ENCODE peak calls at places on chromosomes 16 and 17, in five cellular contexts. O is H1, S is GM12878, X is K562, W is HepG2. D is an unnamed sample. For H3K4me1, the result is how much of the 10 kb centered on the place peaks cover.

GRCh38 chr17:9982159-9982558 is 77.1 kb upstream of the RCVRN start:
- DNase-seq in O (peak), S (no peak), X (peak), W (peak), D (peak)

GRCh38 chr17:67514998-67515397 is 137.9 kb downstream of the PITPNC1 start:
- DNase-seq in O (no peak), S (no peak), X (no peak), W (no peak), D (no peak)

GRCh38 chr16:31131841-31132271 is 3.7 kb downstream of the PRSS8 start:
- DNase-seq in O (no peak), S (no peak), X (no peak), W (no peak), D (no peak)

GRCh38 chr16:62298567-62298966 is 262.3 kb upstream of the CDH8 start:
- DNase-seq in O (no peak), S (no peak), X (no peak), W (no peak), D (no peak)

GRCh38 chr17:59802160-59802559 is 90.6 kb downstream of the TUBD1 start:
- DNase-seq in O (no peak), S (no peak), X (no peak), W (no peak), D (no peak)

GRCh38 chr17:73151888-73152633 is 12.7 kb upstream of the SSTR2 start:
- DNase-seq in O (no peak), S (no peak), X (no peak), W (peak), D (no peak)

GRCh38 chr16:29645699-29646187 is 17.3 kb upstream of the SPN start:
- DNase-seq in O (no peak), S (peak), X (peak), W (peak), D (peak)

GRCh38 chr17:13484020-13484419 is 117.7 kb downstream of the HS3ST3A1 start:
- DNase-seq in O (no peak), S (no peak), X (no peak), W (no peak), D (no peak)

GRCh38 chr16:1125471-1125870 is 27.4 kb upstream of the CACNA1H start:
- DNase-seq in O (no peak), S (no peak), X (peak), W (no peak), D (peak)

GRCh38 chr17:64092952-64093451 is 36.9 kb downstream of the ERN1 start:
- DNase-seq in O (no peak), S (no peak), X (no peak), W (peak), D (no peak)

GRCh38 chr17:57294629-57295501 is 38.5 kb downstream of the MSI2 start:
- DNase-seq in O (no peak), S (no peak), X (peak), W (peak), D (peak)

GRCh38 chr17:79808763-79809529 is 12.1 kb upstream of the CBX8 start:
- DNase-seq in O (peak), S (no peak), X (no peak), W (peak), D (peak)

GRCh38 chr16:77786448-77786847 is 1.9 kb upstream of the VAT1L start:
- DNase-seq in O (no peak), S (no peak), X (no peak), W (no peak), D (no peak)

GRCh38 chr17:74354123-74354522 is 7.5 kb downstream of the BTBD17 start:
- DNase-seq in O (peak), S (no peak), X (peak), W (peak), D (peak)

GRCh38 chr17:4534928-4535666 is 20.1 kb downstream of the MYBBP1A start:
- DNase-seq in O (peak), S (no peak), X (no peak), W (no peak), D (no peak)

GRCh38 chr16:88965411-88965810 is 11.6 kb downstream of the CBFA2T3 start:
- DNase-seq in O (no peak), S (no peak), X (no peak), W (no peak), D (no peak)

GRCh38 chr17:12666718-12667117 is 1.0 kb downstream of the MYOCD start:
- DNase-seq in O (no peak), S (no peak), X (no peak), W (no peak), D (no peak)

GRCh38 chr17:39564201-39564828 is 43.4 kb downstream of the NEUROD2 start:
- DNase-seq in O (peak), S (no peak), X (no peak), W (no peak), D (peak)

GRCh38 chr17:64498308-64499203 is 1.7 kb upstream of the POLG2 start:
- DNase-seq in O (no peak), S (no peak), X (no peak), W (no peak), D (no peak)

GRCh38 chr16:71474864-71475263 is 12.8 kb upstream of the ZNF23 start:
- DNase-seq in O (no peak), S (no peak), X (no peak), W (no peak), D (peak)

GRCh38 chr16:55488306-55488705 is 9.3 kb downstream of the MMP2 start:
- DNase-seq in O (no peak), S (no peak), X (no peak), W (no peak), D (no peak)

GRCh38 chr16:22355487-22355908 is 18.9 kb downstream of the CDR2 start:
- DNase-seq in O (no peak), S (peak), X (no peak), W (no peak), D (no peak)

GRCh38 chr16:2874584-2875362 is 8.2 kb upstream of the FLYWCH2 start:
- DNase-seq in O (peak), S (peak), X (peak), W (peak), D (peak)

GRCh38 chr17:2064980-2065785 is 10.3 kb downstream of the HIC1 start:
- DNase-seq in O (peak), S (no peak), X (peak), W (no peak), D (no peak)

GRCh38 chr16:15990902-15991301 is 41.5 kb downstream of the ABCC1 start:
- DNase-seq in O (no peak), S (no peak), X (peak), W (no peak), D (no peak)

DNA sequence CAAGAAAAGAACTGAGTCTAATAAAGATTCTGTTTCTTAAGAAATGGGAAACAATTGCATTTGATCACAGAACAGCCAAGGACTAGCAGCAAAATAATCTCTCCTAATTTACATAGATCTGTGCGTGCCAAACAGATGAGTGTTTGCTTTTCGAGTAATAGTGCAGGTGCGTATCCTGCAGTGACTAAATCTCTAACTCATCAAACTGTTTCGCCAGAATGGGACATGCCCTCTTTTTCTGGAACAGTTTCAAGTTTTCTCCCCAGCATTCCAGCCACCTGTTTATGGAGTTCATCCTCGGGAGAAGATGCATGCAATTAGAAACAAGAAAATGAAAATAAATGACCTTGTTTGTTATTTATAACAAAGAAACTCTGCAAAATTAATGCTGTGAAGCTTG is 5.7 kb upstream of the TOX3 start:
- DNase-seq in O (no peak), S (no peak), X (no peak), W (no peak), D (no peak)
- H3K4me1 ChIP-seq in O (under half), S (under half), X (under half), W (under half), D (under half)

GRCh38 chr16:11260596-11260966 is 4.6 kb upstream of the SOCS1 start:
- DNase-seq in O (no peak), S (no peak), X (no peak), W (no peak), D (no peak)

GRCh38 chr16:11259288-11259621 is 3.3 kb upstream of the SOCS1 start:
- DNase-seq in O (no peak), S (no peak), X (no peak), W (no peak), D (no peak)

GRCh38 chr16:11257131-11257938 is 1.3 kb upstream of the SOCS1 start:
- DNase-seq in O (peak), S (no peak), X (peak), W (peak), D (peak)

GRCh38 chr16:11259655-11260595 is 3.9 kb upstream of the SOCS1 start:
- DNase-seq in O (no peak), S (no peak), X (no peak), W (no peak), D (no peak)

GRCh38 chr16:11258553-11259287 is 2.7 kb upstream of the SOCS1 start:
- DNase-seq in O (no peak), S (peak), X (no peak), W (peak), D (no peak)
- TF ChIP-seq SP1 in O (no peak), S (no peak), X (no peak), W (no peak), D (no peak)

GRCh38 chr16:53089434-53090270 is 34.9 kb downstream of the CHD9 start:
- DNase-seq in O (no peak), S (no peak), X (no peak), W (peak), D (no peak)

GRCh38 chr16:53093162-53093744 is 38.5 kb downstream of the CHD9 start:
- DNase-seq in O (no peak), S (no peak), X (no peak), W (no peak), D (no peak)

GRCh38 chr16:53091508-53092211 is 36.9 kb downstream of the CHD9 start:
- DNase-seq in O (no peak), S (peak), X (no peak), W (no peak), D (no peak)

GRCh38 chr16:53090591-53091507 is 36.1 kb downstream of the CHD9 start:
- DNase-seq in O (no peak), S (peak), X (no peak), W (peak), D (no peak)

GRCh38 chr16:53090271-53090590 is 35.4 kb downstream of the CHD9 start:
- DNase-seq in O (no peak), S (no peak), X (no peak), W (no peak), D (no peak)
- TF ChIP-seq POLR2AphosphoS5 in O (no peak), S (no peak), X (no peak), W (no peak), D (no peak)

DNA sequence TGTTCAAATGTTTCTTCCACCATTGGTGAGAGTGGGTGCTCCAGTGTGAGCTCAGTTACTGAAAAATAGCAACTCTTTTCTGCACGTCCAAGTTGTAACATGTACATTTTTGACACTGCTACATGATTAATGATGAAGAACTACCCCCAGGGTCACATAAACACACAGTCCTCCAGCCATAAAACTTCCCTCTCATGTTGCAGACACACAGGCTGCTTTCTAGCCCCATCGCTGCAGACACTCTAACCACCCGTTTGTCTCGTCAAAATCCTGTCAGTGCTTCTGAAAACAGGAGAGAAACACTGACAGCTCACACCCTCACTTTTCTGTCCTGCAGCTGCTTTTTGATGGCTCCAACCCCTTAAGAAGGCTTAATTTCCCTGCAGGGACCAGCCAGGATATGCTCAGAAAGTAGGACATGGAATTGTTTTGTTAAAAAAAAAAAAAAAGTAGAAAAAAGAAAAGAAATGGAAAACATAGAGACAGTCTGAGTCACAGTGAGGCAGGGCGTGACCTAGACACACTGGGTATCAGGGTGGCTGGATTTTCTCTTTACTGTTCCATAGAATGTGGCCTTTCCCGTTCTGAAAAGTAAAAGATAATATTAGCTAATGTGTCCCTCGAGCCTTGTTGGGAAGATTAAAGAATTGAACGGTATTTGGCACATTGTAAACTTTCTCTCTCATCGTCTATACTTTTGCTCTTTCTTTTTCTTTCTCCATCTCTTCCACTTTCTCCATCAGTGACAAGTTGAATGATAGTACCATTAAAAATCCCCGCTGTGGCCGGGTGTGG is 20.7 kb upstream of the CCL5 start:
- DNase-seq in O (no peak), S (no peak), X (no peak), W (no peak), D (no peak)
- H3K4me1 ChIP-seq in O (under half), S (under half), X (under half), W (under half), D (under half)

DNA sequence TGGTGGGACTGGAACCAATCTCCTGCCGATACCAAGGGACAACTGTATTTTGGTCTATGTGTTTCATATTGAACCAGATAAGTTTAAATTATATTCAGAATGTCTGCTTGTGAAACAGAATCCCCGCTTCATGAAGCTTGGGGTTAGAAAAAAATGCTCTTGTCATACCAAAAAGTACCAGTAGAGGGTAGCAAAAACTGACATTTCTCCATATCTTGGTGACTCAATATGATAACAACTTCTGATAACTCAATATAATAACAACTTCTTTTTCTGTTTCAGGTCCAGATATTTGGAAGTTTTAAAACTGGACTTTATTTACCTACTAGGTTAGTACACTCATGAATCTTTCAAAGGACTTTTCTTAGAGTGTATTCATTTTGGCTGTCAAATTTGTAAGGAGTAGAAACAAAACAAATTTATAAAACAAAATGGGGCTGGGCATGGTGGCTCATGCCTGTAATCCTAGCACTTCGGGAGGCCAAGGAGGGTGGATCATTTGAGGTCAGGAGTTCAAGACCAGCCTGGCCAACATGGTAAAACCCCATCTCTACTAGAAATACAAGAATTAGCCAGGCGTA is 52.3 kb upstream of the ADCY7 start:
- DNase-seq in O (no peak), S (no peak), X (peak), W (peak), D (peak)
- TF ChIP-seq SP1 in O (no peak), S (no peak), X (no peak), W (no peak), D (no peak)

DNA sequence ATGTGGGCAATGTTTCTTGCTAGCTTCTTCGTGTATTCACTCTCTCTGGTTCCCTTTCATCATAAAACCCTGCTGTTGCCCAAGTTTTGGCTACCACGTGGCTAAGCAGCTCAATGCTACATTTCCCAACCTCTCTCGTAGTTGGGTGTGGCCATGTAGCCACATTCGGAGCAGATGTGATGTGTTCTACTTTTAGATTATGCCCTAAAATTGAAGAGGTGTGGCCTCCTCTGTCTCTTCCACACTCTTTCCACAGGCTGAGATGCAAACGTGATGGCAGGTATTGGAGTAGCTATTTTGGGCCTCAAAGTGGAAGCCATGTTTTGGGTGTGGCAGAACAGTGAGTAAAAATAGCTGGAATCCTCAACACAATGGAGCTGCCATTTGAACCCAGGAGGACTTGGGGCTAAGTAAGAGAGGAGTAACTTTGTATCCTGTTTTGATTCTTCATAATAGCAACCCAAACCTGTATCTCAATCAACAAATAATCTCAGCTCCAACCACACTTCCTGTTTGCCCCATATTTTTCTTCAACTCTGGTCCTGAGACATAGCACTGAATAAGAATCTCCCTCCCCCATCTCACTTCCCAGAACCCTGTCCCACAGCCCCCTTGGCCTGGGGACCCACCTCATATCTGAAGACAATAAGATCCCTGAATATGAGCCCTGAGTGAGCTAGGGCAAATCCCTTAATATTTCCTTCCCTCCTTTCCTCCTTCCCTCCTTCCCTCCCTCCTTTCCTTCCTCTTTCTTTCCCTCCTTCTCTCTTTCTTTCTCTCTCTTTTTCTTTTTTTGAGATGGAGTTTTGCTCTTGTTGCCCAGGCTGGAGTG is 4.0 kb downstream of the NUPR1 start:
- DNase-seq in O (no peak), S (no peak), X (no peak), W (no peak), D (no peak)
- TF ChIP-seq POLR2AphosphoS5 in O (no peak), S (no peak), X (no peak), W (no peak), D (no peak)

GRCh38 chr17:41773731-41774193 is 12.7 kb downstream of the JUP start:
- DNase-seq in O (no peak), S (no peak), X (no peak), W (no peak), D (no peak)

GRCh38 chr17:41777579-41778188 is 8.8 kb downstream of the JUP start:
- DNase-seq in O (no peak), S (no peak), X (no peak), W (peak), D (no peak)

GRCh38 chr17:41775394-41776226 is 10.9 kb downstream of the JUP start:
- DNase-seq in O (peak), S (no peak), X (no peak), W (no peak), D (no peak)

GRCh38 chr17:41779954-41780353 is 6.6 kb downstream of the JUP start:
- DNase-seq in O (no peak), S (no peak), X (no peak), W (no peak), D (no peak)

DNA sequence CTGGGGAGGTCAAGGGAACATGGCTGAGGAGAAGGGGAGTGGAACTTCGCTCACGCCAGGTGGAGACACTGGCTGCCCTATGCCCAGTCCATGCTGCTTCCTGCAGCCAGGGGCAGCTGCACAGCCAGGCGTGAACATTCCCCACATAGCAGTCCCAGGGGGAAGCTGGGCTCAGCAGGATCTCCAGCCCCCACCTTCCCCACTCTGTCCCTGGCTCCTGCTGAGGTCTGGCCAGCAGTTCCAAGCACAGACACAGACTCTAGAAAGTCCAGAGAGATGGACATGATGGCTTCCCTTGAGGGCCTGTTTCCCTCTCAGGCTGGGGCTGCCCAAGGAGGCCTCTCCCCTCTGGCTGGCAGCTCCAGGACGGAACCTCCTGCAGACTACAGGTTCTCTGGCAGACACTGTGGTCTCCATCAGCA is 9.3 kb downstream of the JUP start:
- DNase-seq in O (peak), S (no peak), X (no peak), W (peak), D (no peak)
- H3K4me1 ChIP-seq in O (half or more), S (under half), X (under half), W (half or more), D (half or more)

D was measured in HCT116.